ENCODE peak calls at places on chromosomes 7 and 10, in eight cellular contexts. P, K, L, J, D, A, X and R are unnamed samples.

GRCh38 chr10:84076047-84076388 is 63.3 kb upstream of the GHITM start:
- DNase-seq in K (peak; percentile 44), D (no peak), X (peak; percentile 26), J (no peak), P (no peak), A (no peak), L (no peak), R (no peak)

GRCh38 chr7:44201813-44202212 is 1.0 kb downstream of the YKT6 start:
- DNase-seq in K (no peak), D (no peak), X (no peak), L (no peak), P (no peak), J (no peak), A (no peak), R (no peak)

GRCh38 chr7:54330216-54330800 is 211.9 kb upstream of the VSTM2A start:
- DNase-seq in J (no peak), K (no peak), P (no peak), A (no peak), L (no peak), X (no peak), D (no peak), R (no peak)

GRCh38 chr10:119461380-119461779 is 81.1 kb downstream of the RGS10 start:
- DNase-seq in J (no peak), L (no peak), A (no peak), D (no peak), X (no peak), K (no peak), P (no peak), R (peak; percentile 64)

GRCh38 chr7:98573816-98574215 is 43.3 kb upstream of the NPTX2 start:
- DNase-seq in K (no peak), X (no peak), D (no peak), J (no peak), A (no peak), L (no peak), P (no peak), R (no peak)

GRCh38 chr10:97188234-97188847 is 2.6 kb upstream of the SLIT1 start:
- DNase-seq in K (no peak), X (no peak), P (no peak), D (no peak), L (peak; percentile 35), J (no peak), A (no peak), R (no peak)

GRCh38 chr7:140062118-140062527 is 628 bp downstream of the PARP12 start:
- DNase-seq in A (peak; percentile 67), P (no peak), J (peak; percentile 74), L (no peak), X (no peak), K (no peak), D (no peak), R (no peak)

GRCh38 chr10:121753726-121754476 is 155.7 kb upstream of the FGFR2 start:
- DNase-seq in A (no peak), D (peak; percentile 53), J (no peak), X (peak; percentile 67), L (no peak), P (no peak), K (no peak), R (peak; percentile 73)

GRCh38 chr10:92688927-92689662 is 660 bp upstream of the HHEX start:
- DNase-seq in P (no peak), D (no peak), L (peak; percentile 65), J (peak; percentile 87), A (no peak), X (peak; percentile 53), K (no peak), R (no peak)

GRCh38 chr7:126702242-126703016 is 550.3 kb downstream of the GRM8 start:
- DNase-seq in D (no peak), X (no peak), J (no peak), A (no peak), P (no peak), L (no peak), K (no peak), R (no peak)

GRCh38 chr10:4111593-4111992 is 326.6 kb upstream of the KLF6 start:
- DNase-seq in K (no peak), L (no peak), J (no peak), P (no peak), D (no peak), A (no peak), X (peak; percentile 84), R (no peak)

GRCh38 chr10:23403719-23404118 is 35.2 kb upstream of the OTUD1 start:
- DNase-seq in X (no peak), A (no peak), D (no peak), K (no peak), L (no peak), P (no peak), J (no peak), R (no peak)

GRCh38 chr7:85052894-85053293 is 134.0 kb downstream of the SEMA3D start:
- DNase-seq in D (no peak), J (no peak), L (no peak), P (no peak), K (no peak), A (no peak), X (no peak), R (no peak)

GRCh38 chr7:37571806-37572205 is 111.8 kb upstream of the GPR141 start:
- DNase-seq in P (no peak), K (no peak), J (no peak), X (no peak), L (no peak), A (no peak), D (no peak), R (no peak)

GRCh38 chr10:44424298-44424697 is 39.4 kb upstream of the CXCL12 start:
- DNase-seq in A (no peak), X (no peak), J (no peak), K (no peak), D (no peak), L (no peak), P (no peak), R (no peak)

GRCh38 chr7:122329145-122329802 is 24.7 kb upstream of the FEZF1 start:
- DNase-seq in D (no peak), A (no peak), J (peak; percentile 63), X (no peak), L (no peak), K (no peak), P (no peak), R (no peak)

GRCh38 chr10:123669901-123670300 is 3.7 kb downstream of the GPR26 start:
- DNase-seq in K (no peak), L (no peak), P (no peak), A (no peak), X (no peak), D (no peak), J (no peak), R (no peak)

GRCh38 chr7:3233301-3233700 is 67.8 kb upstream of the SDK1 start:
- DNase-seq in A (no peak), D (no peak), J (no peak), L (no peak), X (no peak), P (no peak), K (no peak), R (no peak)

GRCh38 chr10:18343573-18343972 is 203.3 kb downstream of the CACNB2 start:
- DNase-seq in K (no peak), A (no peak), X (no peak), D (no peak), L (no peak), J (no peak), P (no peak), R (no peak)

GRCh38 chr10:18345308-18345707 is 205.1 kb downstream of the CACNB2 start:
- DNase-seq in X (no peak), D (no peak), P (no peak), A (no peak), J (no peak), K (no peak), L (no peak), R (no peak)

GRCh38 chr10:18340496-18341051 is 200.3 kb downstream of the CACNB2 start:
- DNase-seq in A (no peak), J (no peak), P (no peak), D (no peak), L (no peak), K (no peak), X (peak; percentile 44), R (no peak)

GRCh38 chr10:18341063-18341462 is 200.8 kb downstream of the CACNB2 start:
- DNase-seq in K (no peak), P (no peak), D (no peak), J (no peak), A (no peak), X (no peak), L (no peak), R (no peak)
- H3K27ac ChIP-seq in K (no peak overlapping the region), P (no peak overlapping the region), D (no peak overlapping the region), J (no peak overlapping the region), A (no peak overlapping the region), X (no peak overlapping the region), L (no peak overlapping the region), R (no peak overlapping the region)

GRCh38 chr7:101995121-101995520 is 177.7 kb downstream of the CUX1 start:
- DNase-seq in D (no peak), L (no peak), J (no peak), P (no peak), A (no peak), X (no peak), K (no peak), R (no peak)
- H3K27ac ChIP-seq in D (no peak overlapping the region), L (no peak overlapping the region), J (no peak overlapping the region), P (no peak overlapping the region), A (no peak overlapping the region), X (no peak overlapping the region), K (no peak overlapping the region), R (no peak overlapping the region)

DNA sequence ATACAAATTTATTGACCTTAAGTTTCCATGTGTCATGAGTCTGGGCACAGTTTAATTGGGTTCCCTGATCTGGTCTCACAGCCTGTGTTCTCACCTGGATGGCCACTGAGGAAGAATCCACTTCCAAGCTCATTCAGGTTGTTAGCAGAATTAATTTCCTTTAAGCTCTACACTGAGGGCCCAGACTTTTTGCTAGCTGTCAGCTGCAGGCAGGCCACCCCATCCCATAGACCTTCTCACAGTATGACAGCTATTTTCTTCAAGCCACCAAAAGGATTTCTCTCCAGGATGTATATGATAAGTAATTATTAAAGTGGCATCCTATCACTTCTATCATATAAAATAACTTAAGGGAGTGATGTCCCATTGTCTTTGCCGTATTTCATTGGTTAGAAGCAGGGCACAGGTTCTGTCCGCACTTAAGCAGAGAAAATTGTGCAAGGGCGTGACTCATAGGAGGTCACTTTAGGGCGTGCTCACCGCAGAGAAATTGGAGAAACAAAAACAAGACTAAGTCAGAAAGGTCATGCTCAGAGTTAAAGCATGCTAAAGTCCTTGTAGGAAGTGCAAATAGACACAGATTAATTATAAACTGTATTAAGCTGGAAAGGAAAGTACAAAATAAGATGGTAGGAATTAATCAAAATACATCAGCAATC is 109.9 kb downstream of the AHR start:
- DNase-seq in X (peak; percentile 98), L (no peak), D (peak; percentile 96), J (no peak), P (peak; percentile 61), K (no peak), A (peak; percentile 52), R (peak; percentile 77)
- H3K27ac ChIP-seq in X (peak overlapping the region; percentile 15), L (no peak overlapping the region), D (no peak overlapping the region), J (no peak overlapping the region), P (peak overlapping the region; percentile 89), K (no peak overlapping the region), A (no peak overlapping the region), R (peak overlapping the region; percentile 48)

DNA sequence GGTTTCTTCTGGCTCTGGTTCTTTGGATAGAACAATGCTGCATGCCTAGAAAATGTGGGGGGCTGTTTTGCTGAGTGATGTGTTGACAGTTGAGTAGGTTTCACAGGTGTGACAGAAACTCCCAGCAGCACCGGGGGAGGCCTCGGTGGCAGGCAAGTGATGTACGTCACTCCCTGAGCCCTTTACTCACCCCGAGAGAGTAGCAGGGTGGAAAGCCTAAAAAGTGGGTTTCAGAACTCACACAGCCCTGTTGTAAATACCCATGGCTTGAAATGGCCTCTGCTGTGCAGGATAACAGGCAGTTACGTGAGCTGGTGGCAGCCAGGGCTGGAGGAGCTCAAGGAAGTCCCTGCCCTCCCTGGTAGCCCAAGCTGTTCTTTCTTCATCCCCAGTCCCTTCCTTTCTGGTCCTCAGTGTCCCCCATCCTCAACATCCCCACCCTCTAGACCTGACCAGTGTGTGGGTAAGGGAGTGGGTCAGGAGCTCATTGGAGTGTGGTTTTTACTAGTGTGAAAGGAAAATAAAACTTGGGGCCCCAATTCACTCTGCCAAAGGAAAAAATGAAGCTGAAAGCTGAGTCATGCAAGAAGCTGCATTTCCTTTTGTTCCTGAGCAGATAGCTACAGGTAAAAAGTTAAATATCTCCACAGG is 258.1 kb downstream of the STK31 start:
- DNase-seq in K (no peak), L (no peak), X (no peak), D (no peak), P (no peak), J (peak; percentile 51), A (no peak), R (no peak)
- H3K27ac ChIP-seq in K (no peak overlapping the region), L (no peak overlapping the region), X (no peak overlapping the region), D (no peak overlapping the region), P (no peak overlapping the region), J (peak overlapping the region; percentile 14), A (no peak overlapping the region), R (no peak overlapping the region)